ENCODE peak calls at places on chromosome 17, in ten cellular contexts. R, L, S, U, E, F, J, A, P and N are unnamed samples.

GRCh38 chr17:67821871-67822367 is 3.4 kb upstream of the BPTF start:
- DNase-seq in P (no peak), J (no peak), L (no peak), S (no peak), A (no peak), F (no peak), E (no peak), R (no peak), U (no peak), N (no peak)

GRCh38 chr17:57868007-57868774 is 18.3 kb upstream of the MRPS23 start:
- DNase-seq in U (peak), A (peak), E (no peak), J (peak), P (peak), R (peak), F (no peak), L (peak), S (no peak), N (peak)

GRCh38 chr17:83056583-83057396 is 22.6 kb upstream of the METRNL start:
- DNase-seq in P (no peak), U (no peak), R (peak), S (no peak), F (no peak), J (no peak), L (no peak), A (peak), E (no peak), N (no peak)

GRCh38 chr17:36182176-36183000 is 6.0 kb upstream of the TBC1D3B start:
- DNase-seq in F (no peak), L (no peak), P (no peak), S (no peak), J (no peak), U (no peak), R (peak), E (no peak), A (no peak), N (no peak)

GRCh38 chr17:34741967-34742366 is 162.6 kb downstream of the TMEM132E start:
- DNase-seq in L (no peak), U (no peak), E (no peak), P (no peak), S (no peak), J (no peak), R (no peak), A (no peak), F (no peak), N (no peak)

GRCh38 chr17:83179811-83180210 is 100.4 kb downstream of the METRNL start:
- DNase-seq in A (no peak), J (no peak), P (no peak), U (no peak), E (no peak), F (no peak), S (no peak), R (no peak), L (no peak), N (no peak)

GRCh38 chr17:74759941-74760340 is 11.5 kb downstream of the NHERF1 start:
- DNase-seq in P (no peak), S (no peak), A (no peak), L (no peak), F (no peak), E (no peak), J (no peak), R (peak), U (no peak), N (no peak)

GRCh38 chr17:2174471-2175293 is 119.8 kb downstream of the HIC1 start:
- DNase-seq in E (no peak), J (peak), U (no peak), R (no peak), F (no peak), L (no peak), S (no peak), P (peak), A (no peak), N (no peak)

GRCh38 chr17:83136156-83136555 is 56.7 kb downstream of the METRNL start:
- DNase-seq in S (no peak), L (no peak), R (no peak), U (no peak), J (no peak), A (peak), E (no peak), F (no peak), P (no peak), N (no peak)

GRCh38 chr17:78736526-78737079 is 45.5 kb downstream of the CYTH1 start:
- DNase-seq in J (no peak), E (peak), F (peak), P (no peak), R (no peak), A (peak), U (peak), L (no peak), S (peak), N (no peak)

GRCh38 chr17:39939588-39940419 is 12.3 kb downstream of the LRRC3C start:
- DNase-seq in F (no peak), R (peak), E (no peak), P (peak), L (no peak), A (no peak), J (peak), U (peak), S (no peak), N (no peak)